ENCODE peak calls at places on chromosomes 11 and 22, in seven cellular contexts. One of them, this sample, is unnamed.

GRCh38 chr22:35721954-35722353 is 4.3 kb downstream of the APOL5 start:
- DNase-seq in adrenal gland: no peak
- DNase-seq in fibroblast of lung: no peak
- DNase-seq in AG04450: no peak
- DNase-seq in A549: no peak
- DNase-seq in psoas muscle: no peak
- DNase-seq in tibial artery: no peak
- DNase-seq in this sample: no peak

GRCh38 chr11:122271167-122271566 is 155.2 kb upstream of the BLID start:
- DNase-seq in fibroblast of lung: no peak
- DNase-seq in tibial artery: no peak
- DNase-seq in AG04450: no peak
- DNase-seq in A549: no peak
- DNase-seq in psoas muscle: no peak
- DNase-seq in adrenal gland: no peak
- DNase-seq in this sample: no peak

GRCh38 chr11:95445746-95446333 is 214.8 kb upstream of the SESN3 start:
- DNase-seq in tibial artery: no peak
- DNase-seq in fibroblast of lung: no peak
- DNase-seq in A549: no peak
- DNase-seq in AG04450: no peak
- DNase-seq in adrenal gland: no peak
- DNase-seq in psoas muscle: no peak
- DNase-seq in this sample: no peak

GRCh38 chr11:36312593-36312990 is 16.5 kb downstream of the PRR5L start:
- DNase-seq in A549: peak; percentile 42
- DNase-seq in adrenal gland: no peak
- DNase-seq in fibroblast of lung: peak; percentile 94
- DNase-seq in tibial artery: no peak
- DNase-seq in AG04450: peak; percentile 69
- DNase-seq in psoas muscle: no peak
- DNase-seq in this sample: peak; percentile 90

GRCh38 chr11:34433899-34434298 is 4.8 kb upstream of the CAT start:
- DNase-seq in AG04450: no peak
- DNase-seq in fibroblast of lung: no peak
- DNase-seq in adrenal gland: no peak
- DNase-seq in tibial artery: no peak
- DNase-seq in A549: no peak
- DNase-seq in psoas muscle: no peak
- DNase-seq in this sample: no peak

GRCh38 chr11:66100272-66101037 is 30.4 kb downstream of the PACS1 start:
- DNase-seq in adrenal gland: peak; percentile 89
- DNase-seq in tibial artery: peak; percentile 77
- DNase-seq in psoas muscle: peak; percentile 56
- DNase-seq in AG04450: no peak
- DNase-seq in A549: peak; percentile 59
- DNase-seq in fibroblast of lung: no peak
- DNase-seq in this sample: peak; percentile 14

GRCh38 chr11:1546077-1546535 is 26.0 kb downstream of the DUSP8 start:
- DNase-seq in psoas muscle: no peak
- DNase-seq in fibroblast of lung: no peak
- DNase-seq in AG04450: no peak
- DNase-seq in A549: no peak
- DNase-seq in adrenal gland: no peak
- DNase-seq in tibial artery: no peak
- DNase-seq in this sample: no peak

GRCh38 chr22:47423861-47424820 is 661.7 kb downstream of the TBC1D22A start:
- DNase-seq in A549: no peak
- DNase-seq in AG04450: no peak
- DNase-seq in fibroblast of lung: no peak
- DNase-seq in tibial artery: no peak
- DNase-seq in adrenal gland: no peak
- DNase-seq in psoas muscle: no peak
- DNase-seq in this sample: no peak

GRCh38 chr11:118068206-118068944 is 8.5 kb upstream of the TMPRSS4 start:
- DNase-seq in tibial artery: no peak
- DNase-seq in adrenal gland: no peak
- DNase-seq in psoas muscle: no peak
- DNase-seq in AG04450: no peak
- DNase-seq in fibroblast of lung: no peak
- DNase-seq in A549: no peak
- DNase-seq in this sample: no peak

GRCh38 chr22:36288571-36289405 is 35.9 kb downstream of the APOL1 start:
- DNase-seq in adrenal gland: no peak
- DNase-seq in A549: no peak
- DNase-seq in fibroblast of lung: no peak
- DNase-seq in psoas muscle: no peak
- DNase-seq in tibial artery: peak; percentile 67
- DNase-seq in AG04450: no peak
- DNase-seq in this sample: no peak

GRCh38 chr11:108340958-108341357 is 118.1 kb downstream of the ATM start:
- DNase-seq in adrenal gland: no peak
- DNase-seq in fibroblast of lung: no peak
- DNase-seq in AG04450: no peak
- DNase-seq in tibial artery: no peak
- DNase-seq in A549: peak; percentile 7
- DNase-seq in psoas muscle: no peak
- DNase-seq in this sample: no peak

GRCh38 chr11:123562166-123562565 is 92.3 kb downstream of the SCN3B start:
- DNase-seq in psoas muscle: no peak
- DNase-seq in AG04450: no peak
- DNase-seq in fibroblast of lung: no peak
- DNase-seq in A549: no peak
- DNase-seq in adrenal gland: peak; percentile 54
- DNase-seq in tibial artery: no peak
- DNase-seq in this sample: no peak

GRCh38 chr22:45230026-45230845 is 10.5 kb downstream of the KIAA0930 start:
- DNase-seq in fibroblast of lung: no peak
- DNase-seq in A549: no peak
- DNase-seq in AG04450: no peak
- DNase-seq in psoas muscle: no peak
- DNase-seq in tibial artery: no peak
- DNase-seq in adrenal gland: no peak
- DNase-seq in this sample: no peak

GRCh38 chr11:121459413-121460041 is 6.8 kb upstream of the SORL1-AS1 start:
- DNase-seq in fibroblast of lung: no peak
- DNase-seq in adrenal gland: no peak
- DNase-seq in psoas muscle: no peak
- DNase-seq in tibial artery: no peak
- DNase-seq in A549: no peak
- DNase-seq in AG04450: no peak
- DNase-seq in this sample: no peak

GRCh38 chr11:14638561-14638960 is 5.0 kb upstream of the PDE3B start:
- DNase-seq in AG04450: no peak
- DNase-seq in fibroblast of lung: peak; percentile 39
- DNase-seq in adrenal gland: no peak
- DNase-seq in psoas muscle: no peak
- DNase-seq in A549: no peak
- DNase-seq in tibial artery: no peak
- DNase-seq in this sample: peak; percentile 25

GRCh38 chr11:111205622-111206385 is 39.7 kb upstream of the POU2AF2 start:
- DNase-seq in AG04450: no peak
- DNase-seq in tibial artery: no peak
- DNase-seq in fibroblast of lung: peak; percentile 8
- DNase-seq in psoas muscle: no peak
- DNase-seq in adrenal gland: no peak
- DNase-seq in A549: no peak
- DNase-seq in this sample: no peak

GRCh38 chr22:20430101-20430640 is 7.5 kb downstream of the SCARF2 start:
- DNase-seq in tibial artery: peak; percentile 63
- DNase-seq in adrenal gland: no peak
- DNase-seq in AG04450: no peak
- DNase-seq in psoas muscle: no peak
- DNase-seq in A549: no peak
- DNase-seq in fibroblast of lung: no peak
- DNase-seq in this sample: no peak

GRCh38 chr11:130448416-130449068 is at the start of gene ADAMTS15:
- DNase-seq in tibial artery: peak; percentile 98
- DNase-seq in psoas muscle: peak; percentile 81
- DNase-seq in adrenal gland: peak; percentile 64
- DNase-seq in AG04450: no peak
- DNase-seq in fibroblast of lung: peak; percentile 92
- DNase-seq in A549: peak; percentile 83
- DNase-seq in this sample: peak; percentile 93

GRCh38 chr11:120182357-120182756 is 28.5 kb upstream of the OAF start:
- DNase-seq in AG04450: no peak
- DNase-seq in tibial artery: peak; percentile 53
- DNase-seq in psoas muscle: no peak
- DNase-seq in A549: no peak
- DNase-seq in adrenal gland: peak; percentile 11
- DNase-seq in fibroblast of lung: no peak
- DNase-seq in this sample: no peak

GRCh38 chr11:8234425-8234821 is 29.3 kb downstream of the LMO1 start:
- DNase-seq in A549: peak; percentile 76
- DNase-seq in tibial artery: no peak
- DNase-seq in AG04450: no peak
- DNase-seq in fibroblast of lung: no peak
- DNase-seq in psoas muscle: no peak
- DNase-seq in adrenal gland: no peak
- DNase-seq in this sample: no peak

GRCh38 chr11:62445314-62445740 is 26.5 kb downstream of the SCGB1A1 start:
- DNase-seq in psoas muscle: no peak
- DNase-seq in tibial artery: no peak
- DNase-seq in adrenal gland: no peak
- DNase-seq in fibroblast of lung: peak; percentile 80
- DNase-seq in AG04450: peak; percentile 56
- DNase-seq in A549: no peak
- DNase-seq in this sample: peak; percentile 65

GRCh38 chr11:69905202-69905535 is 86.0 kb upstream of the FGF3 start:
- DNase-seq in adrenal gland: no peak
- DNase-seq in tibial artery: no peak
- DNase-seq in A549: no peak
- DNase-seq in fibroblast of lung: no peak
- DNase-seq in psoas muscle: no peak
- DNase-seq in AG04450: no peak
- DNase-seq in this sample: no peak

GRCh38 chr11:115197031-115197430 is 307.2 kb downstream of the CADM1 start:
- DNase-seq in psoas muscle: no peak
- DNase-seq in adrenal gland: no peak
- DNase-seq in fibroblast of lung: no peak
- DNase-seq in AG04450: no peak
- DNase-seq in tibial artery: no peak
- DNase-seq in A549: no peak
- DNase-seq in this sample: no peak
- H3K4me3 ChIP-seq in psoas muscle: no peak overlapping the region
- H3K4me3 ChIP-seq in adrenal gland: no peak overlapping the region
- H3K4me3 ChIP-seq in fibroblast of lung: no peak overlapping the region
- H3K4me3 ChIP-seq in AG04450: no peak overlapping the region
- H3K4me3 ChIP-seq in tibial artery: no peak overlapping the region
- H3K4me3 ChIP-seq in A549: no peak overlapping the region
- H3K4me3 ChIP-seq in this sample: no peak overlapping the region

GRCh38 chr11:127862406-127862805 is 725.0 kb downstream of the ETS1 start:
- DNase-seq in AG04450: no peak
- DNase-seq in psoas muscle: no peak
- DNase-seq in A549: peak; percentile 21
- DNase-seq in tibial artery: no peak
- DNase-seq in fibroblast of lung: no peak
- DNase-seq in adrenal gland: no peak
- DNase-seq in this sample: no peak
- H3K4me3 ChIP-seq in AG04450: no peak overlapping the region
- H3K4me3 ChIP-seq in psoas muscle: no peak overlapping the region
- H3K4me3 ChIP-seq in A549: no peak overlapping the region
- H3K4me3 ChIP-seq in tibial artery: no peak overlapping the region
- H3K4me3 ChIP-seq in fibroblast of lung: no peak overlapping the region
- H3K4me3 ChIP-seq in adrenal gland: no peak overlapping the region
- H3K4me3 ChIP-seq in this sample: no peak overlapping the region

DNA sequence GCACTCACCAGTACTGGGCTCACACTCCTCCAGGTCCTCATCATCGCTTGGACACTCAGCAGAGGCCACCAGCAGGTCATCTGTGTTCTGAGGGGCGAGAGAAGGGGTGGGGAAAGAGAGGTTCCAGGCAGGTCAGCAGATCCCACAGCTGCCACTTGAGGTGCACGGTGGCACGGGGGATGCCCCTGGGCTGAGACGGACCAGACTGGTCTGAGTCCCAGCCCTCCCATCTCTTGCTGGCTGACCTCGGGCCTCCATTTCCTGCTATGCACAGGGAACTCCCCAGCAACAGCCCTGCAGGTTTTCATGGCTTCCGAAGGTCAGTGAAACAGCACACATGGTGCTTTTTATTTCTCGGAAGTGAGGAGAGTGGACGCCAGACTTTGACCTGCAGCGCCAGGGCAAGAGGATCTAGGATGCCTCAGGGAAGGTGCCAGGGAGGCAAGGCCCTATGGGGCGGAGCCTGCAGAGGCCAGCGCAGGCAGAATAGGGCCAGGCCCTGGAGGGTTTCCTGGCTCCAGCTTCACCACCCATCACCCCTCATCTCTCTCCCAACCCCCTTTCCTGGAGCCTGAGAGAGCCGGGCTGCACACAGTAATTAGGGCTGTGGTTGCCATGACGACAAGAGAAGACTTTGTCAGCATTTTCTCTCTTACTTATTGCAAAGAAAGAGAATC is 29.4 kb downstream of the SLC22A12 start:
- DNase-seq in A549: no peak
- DNase-seq in tibial artery: no peak
- DNase-seq in psoas muscle: no peak
- DNase-seq in fibroblast of lung: peak; percentile 19
- DNase-seq in AG04450: no peak
- DNase-seq in adrenal gland: peak; percentile 46
- DNase-seq in this sample: no peak
- H3K4me3 ChIP-seq in A549: no peak overlapping the region
- H3K4me3 ChIP-seq in tibial artery: no peak overlapping the region
- H3K4me3 ChIP-seq in psoas muscle: no peak overlapping the region
- H3K4me3 ChIP-seq in fibroblast of lung: no peak overlapping the region
- H3K4me3 ChIP-seq in AG04450: no peak overlapping the region
- H3K4me3 ChIP-seq in adrenal gland: no peak overlapping the region
- H3K4me3 ChIP-seq in this sample: no peak overlapping the region

DNA sequence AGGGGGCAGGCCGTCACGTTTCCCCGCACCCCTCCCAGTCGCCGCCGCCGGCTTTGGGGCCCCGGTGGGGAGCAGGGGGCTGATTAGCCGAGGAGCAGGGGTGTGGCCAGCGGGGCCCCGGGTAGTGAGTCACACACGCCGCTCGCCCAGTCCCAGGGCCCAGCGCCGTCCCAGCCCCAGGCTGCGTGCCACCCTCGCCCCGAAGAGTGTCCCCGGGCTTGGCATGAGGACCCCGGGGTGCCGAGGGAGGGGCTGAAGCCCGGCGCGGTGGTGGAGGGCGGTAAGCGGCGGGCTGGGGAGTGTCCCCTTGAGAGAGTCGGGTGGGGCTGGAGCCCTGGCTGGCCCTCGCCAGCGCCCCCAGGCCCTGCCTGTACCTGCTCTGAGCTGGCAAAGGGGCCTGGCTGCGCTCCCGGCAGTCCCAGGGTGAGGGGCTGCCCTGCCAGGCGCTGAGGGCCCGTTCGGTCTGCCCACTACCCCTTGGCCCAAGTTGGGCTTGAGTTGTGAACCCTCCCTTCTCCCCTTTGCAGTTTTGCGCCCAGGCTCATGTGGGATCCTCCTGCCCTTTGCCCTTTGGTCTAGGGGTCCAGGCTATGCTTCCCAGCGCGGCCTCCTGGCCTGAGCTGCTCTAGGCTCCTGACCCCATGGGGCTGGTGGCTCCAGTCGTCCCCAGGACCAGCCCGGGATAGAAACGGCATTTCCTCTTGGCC is 34.6 kb downstream of the PRDM11 start:
- DNase-seq in fibroblast of lung: peak; percentile 65
- DNase-seq in adrenal gland: peak; percentile 75
- DNase-seq in tibial artery: peak; percentile 88
- DNase-seq in psoas muscle: peak; percentile 80
- DNase-seq in AG04450: no peak
- DNase-seq in A549: peak; percentile 65
- DNase-seq in this sample: peak; percentile 35
- H3K4me3 ChIP-seq in fibroblast of lung: no peak overlapping the region
- H3K4me3 ChIP-seq in adrenal gland: no peak overlapping the region
- H3K4me3 ChIP-seq in tibial artery: peak overlapping the region; percentile 58
- H3K4me3 ChIP-seq in psoas muscle: peak overlapping the region; percentile 71
- H3K4me3 ChIP-seq in AG04450: peak overlapping the region; percentile 51
- H3K4me3 ChIP-seq in A549: peak overlapping the region; percentile 64
- H3K4me3 ChIP-seq in this sample: peak overlapping the region; percentile 28

GRCh38 chr22:43262990-43263644 is 76.2 kb upstream of the TTLL12 start:
- DNase-seq in tibial artery: no peak
- DNase-seq in AG04450: no peak
- DNase-seq in adrenal gland: peak; percentile 41
- DNase-seq in A549: no peak
- DNase-seq in psoas muscle: no peak
- DNase-seq in fibroblast of lung: peak; percentile 1
- DNase-seq in this sample: no peak
- H3K4me3 ChIP-seq in tibial artery: no peak overlapping the region
- H3K4me3 ChIP-seq in AG04450: no peak overlapping the region
- H3K4me3 ChIP-seq in adrenal gland: no peak overlapping the region
- H3K4me3 ChIP-seq in A549: no peak overlapping the region
- H3K4me3 ChIP-seq in psoas muscle: no peak overlapping the region
- H3K4me3 ChIP-seq in fibroblast of lung: no peak overlapping the region
- H3K4me3 ChIP-seq in this sample: no peak overlapping the region